ENCODE peak calls at places on chromosomes 16 and 17, in eight cellular contexts. D is neural crest cell; A is RWPE1; F is stomach; Z is progenitor cell of endocrine pancreas; H is A549; J is suprapubic skin; L is activated CD8-positive, alpha-beta T cell treated with anti-CD3 and anti-CD28 coated beads for 36 hours. I is an unnamed sample.

GRCh38 chr17:74272731-74273201 is 1.3 kb upstream of the DNAI2 start:
- DNase-seq in D (no peak), A (no peak), F (no peak), Z (no peak), H (no peak), J (no peak), L (no peak), I (no peak)

GRCh38 chr16:410516-411178 is 9.0 kb downstream of the DECR2 start:
- DNase-seq in D (no peak), A (no peak), F (no peak), Z (no peak), H (no peak), J (no peak), L (no peak), I (no peak)

GRCh38 chr17:76251478-76252039 is 11.3 kb upstream of the RNF157 start:
- DNase-seq in D (no peak), A (no peak), F (no peak), Z (no peak), H (no peak), J (peak), L (peak), I (no peak)

GRCh38 chr16:14196011-14196410 is 124.9 kb downstream of the MRTFB start:
- DNase-seq in D (no peak), A (no peak), F (no peak), Z (no peak), H (no peak), J (no peak), L (no peak), I (no peak)

GRCh38 chr16:70694088-70694487 is 8.2 kb upstream of the MTSS2 start:
- DNase-seq in D (no peak), A (peak), F (no peak), Z (no peak), H (peak), J (no peak), L (no peak), I (no peak)

GRCh38 chr17:29115906-29116651 is 64.1 kb downstream of the MYO18A start:
- DNase-seq in D (peak), A (peak), F (no peak), Z (no peak), H (peak), J (no peak), L (peak), I (peak)

GRCh38 chr16:22373662-22374310 is 633 bp downstream of the CDR2 start:
- DNase-seq in D (peak), A (no peak), F (peak), Z (peak), H (no peak), J (peak), L (peak), I (peak)

GRCh38 chr16:22787456-22788189 is 26.3 kb upstream of the HS3ST2 start:
- DNase-seq in D (no peak), A (peak), F (no peak), Z (no peak), H (no peak), J (no peak), L (peak), I (no peak)

GRCh38 chr16:84271037-84271436 is 23.6 kb upstream of the WFDC1 start:
- DNase-seq in D (no peak), A (no peak), F (no peak), Z (no peak), H (no peak), J (no peak), L (no peak), I (no peak)

GRCh38 chr16:1713331-1713730 is 7.3 kb downstream of the MAPK8IP3 start:
- DNase-seq in D (no peak), A (no peak), F (no peak), Z (no peak), H (no peak), J (no peak), L (no peak), I (no peak)

GRCh38 chr17:20997711-20998570 is 44.9 kb downstream of the USP22 start:
- DNase-seq in D (no peak), A (no peak), F (no peak), Z (no peak), H (no peak), J (peak), L (no peak), I (no peak)

GRCh38 chr17:5437721-5438317 is 1.1 kb downstream of the C1QBP start:
- DNase-seq in D (no peak), A (peak), F (no peak), Z (no peak), H (no peak), J (no peak), L (no peak), I (no peak)

GRCh38 chr16:22071352-22071923 is 20.9 kb upstream of the VWA3A start:
- DNase-seq in D (no peak), A (peak), F (no peak), Z (no peak), H (no peak), J (no peak), L (no peak), I (no peak)

GRCh38 chr17:50476545-50477315 is 1.9 kb upstream of the RSAD1 start:
- DNase-seq in D (no peak), A (no peak), F (no peak), Z (no peak), H (no peak), J (no peak), L (no peak), I (no peak)

DNA sequence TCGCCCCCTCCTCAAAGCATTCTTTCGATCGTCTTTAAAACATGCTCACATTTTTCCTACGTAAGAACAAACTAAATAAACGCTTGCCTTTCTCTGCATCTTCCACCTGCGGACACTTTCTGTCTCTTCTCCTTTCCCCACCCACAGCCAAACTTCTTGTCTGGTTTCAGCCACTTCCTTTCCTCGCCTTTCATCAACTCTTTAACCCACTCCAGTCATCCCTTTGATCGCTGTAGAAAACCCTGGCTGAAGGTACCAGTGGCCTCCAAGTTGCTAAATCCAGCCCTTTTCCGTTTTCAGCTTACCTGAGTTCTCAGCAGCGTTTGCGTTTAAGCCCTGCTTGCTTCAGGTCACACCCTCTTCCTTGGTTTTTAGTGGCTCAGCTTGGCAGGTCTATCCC is 483 bp downstream of the RPA1 start:
- DNase-seq in D (peak), A (peak), F (no peak), Z (no peak), H (peak), J (no peak), L (peak), I (peak)
- TF ChIP-seq CTCF in D (no peak), A (no peak), F (no peak), Z (no peak), H (no peak), J (no peak), L (no peak), I (no peak)

GRCh38 chr17:15112881-15113617 is 152.1 kb downstream of the PMP22 start:
- DNase-seq in D (no peak), A (no peak), F (no peak), Z (no peak), H (no peak), J (no peak), L (no peak), I (no peak)
- TF ChIP-seq CTCF in D (no peak), A (no peak), F (no peak), Z (no peak), H (no peak), J (no peak), L (no peak), I (no peak)

GRCh38 chr17:34582185-34582900 is 3.0 kb downstream of the TMEM132E start:
- DNase-seq in D (no peak), A (no peak), F (no peak), Z (no peak), H (no peak), J (no peak), L (no peak), I (no peak)

GRCh38 chr17:34579979-34580684 is 750 bp downstream of the TMEM132E start:
- DNase-seq in D (no peak), A (no peak), F (no peak), Z (no peak), H (peak), J (no peak), L (peak), I (no peak)

GRCh38 chr17:34579017-34579946 is at the start of gene TMEM132E:
- DNase-seq in D (no peak), A (no peak), F (peak), Z (peak), H (no peak), J (no peak), L (peak), I (no peak)

GRCh38 chr17:34581446-34582184 is 2.2 kb downstream of the TMEM132E start:
- DNase-seq in D (no peak), A (no peak), F (no peak), Z (no peak), H (no peak), J (no peak), L (no peak), I (no peak)

GRCh38 chr17:34580685-34581445 is 1.5 kb downstream of the TMEM132E start:
- DNase-seq in D (no peak), A (no peak), F (no peak), Z (no peak), H (no peak), J (no peak), L (peak), I (no peak)
- TF ChIP-seq CTCF in D (no peak), A (no peak), F (no peak), Z (peak), H (no peak), J (no peak), L (no peak), I (no peak)

GRCh38 chr17:64216385-64217248 is 46.4 kb downstream of the TEX2 start:
- DNase-seq in D (no peak), A (no peak), F (peak), Z (no peak), H (no peak), J (no peak), L (peak), I (peak)
- TF ChIP-seq CTCF in D (no peak), A (no peak), F (no peak), Z (peak), H (no peak), J (no peak), L (no peak), I (peak)